ENCODE peak calls at places on chromosomes 5 and 9, in four cellular contexts. E is sigmoid colon, Q is heart right ventricle, H is SJSA1. C is an unnamed sample. For H3K4me1, the result is how much of the 10 kb centered on the place peaks cover.

GRCh38 chr5:142317673-142318261 is 7.1 kb downstream of the SPRY4 start:
- DNase-seq in E (no peak), Q (peak), H (no peak), C (no peak)

GRCh38 chr5:110018509-110018908 is 328.8 kb downstream of the MAN2A1 start:
- DNase-seq in E (no peak), Q (no peak), H (no peak), C (no peak)

GRCh38 chr5:125140855-125141254 is 394.4 kb upstream of the ZNF608 start:
- DNase-seq in E (no peak), Q (no peak), H (peak), C (no peak)

GRCh38 chr9:35162605-35163315 is 951 bp downstream of the UNC13B start:
- DNase-seq in E (no peak), Q (no peak), H (no peak), C (no peak)

GRCh38 chr5:57698785-57699184 is 216.2 kb upstream of the ACTBL2 start:
- DNase-seq in E (no peak), Q (no peak), H (peak), C (no peak)

GRCh38 chr5:125272364-125272763 is 525.9 kb upstream of the ZNF608 start:
- DNase-seq in E (no peak), Q (no peak), H (no peak), C (no peak)

GRCh38 chr5:123452401-123452800 is 29.2 kb upstream of the CEP120 start:
- DNase-seq in E (no peak), Q (no peak), H (no peak), C (no peak)

GRCh38 chr5:79932510-79933504 is 58.3 kb downstream of the MTX3 start:
- DNase-seq in E (no peak), Q (no peak), H (no peak), C (no peak)

GRCh38 chr5:73160239-73160671 is 12.7 kb upstream of the TMEM174 start:
- DNase-seq in E (no peak), Q (no peak), H (no peak), C (no peak)

GRCh38 chr5:135392256-135392655 is 6.8 kb downstream of the MACROH2A1 start:
- DNase-seq in E (no peak), Q (no peak), H (no peak), C (no peak)
- H3K4me1 ChIP-seq in E (half or more), Q (under half), H (under half), C (under half)

DNA sequence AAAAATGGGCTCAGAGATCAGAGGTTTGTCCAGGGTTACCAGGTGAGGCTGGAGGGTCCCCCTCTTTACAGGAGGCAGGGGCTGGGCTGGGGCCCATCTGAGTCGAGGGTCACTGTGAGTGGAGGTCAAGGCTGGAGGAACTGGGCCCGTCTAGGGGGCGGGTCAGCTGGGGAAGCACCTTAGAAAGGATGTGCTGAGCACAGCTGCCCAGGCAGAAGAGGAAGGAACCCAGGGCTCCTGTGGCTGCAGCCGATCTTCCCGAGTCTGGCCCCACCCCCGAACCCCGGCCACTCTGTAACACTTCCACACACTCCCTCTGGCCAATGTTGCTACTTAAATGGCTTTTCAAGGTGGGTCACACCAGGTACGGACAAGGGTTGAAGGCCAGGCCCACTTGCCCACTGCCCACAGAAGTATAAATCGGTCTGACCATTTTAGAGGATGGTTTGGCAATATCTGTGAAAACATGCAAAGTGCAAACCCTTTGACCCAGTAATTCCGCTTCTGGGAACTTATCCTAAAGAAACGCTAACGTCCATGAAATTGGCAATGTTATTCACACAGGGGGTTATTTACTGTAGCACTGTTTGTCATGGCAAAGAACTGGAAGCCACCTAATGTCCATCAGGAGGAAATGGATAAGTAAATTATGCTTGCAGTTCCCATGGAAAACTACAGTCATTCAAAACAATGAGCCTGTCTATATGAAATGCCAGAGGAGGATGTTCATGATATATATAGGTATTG is 30.5 kb upstream of the EEIG1 start:
- DNase-seq in E (no peak), Q (no peak), H (no peak), C (no peak)
- H3K4me1 ChIP-seq in E (under half), Q (under half), H (under half), C (under half)

DNA sequence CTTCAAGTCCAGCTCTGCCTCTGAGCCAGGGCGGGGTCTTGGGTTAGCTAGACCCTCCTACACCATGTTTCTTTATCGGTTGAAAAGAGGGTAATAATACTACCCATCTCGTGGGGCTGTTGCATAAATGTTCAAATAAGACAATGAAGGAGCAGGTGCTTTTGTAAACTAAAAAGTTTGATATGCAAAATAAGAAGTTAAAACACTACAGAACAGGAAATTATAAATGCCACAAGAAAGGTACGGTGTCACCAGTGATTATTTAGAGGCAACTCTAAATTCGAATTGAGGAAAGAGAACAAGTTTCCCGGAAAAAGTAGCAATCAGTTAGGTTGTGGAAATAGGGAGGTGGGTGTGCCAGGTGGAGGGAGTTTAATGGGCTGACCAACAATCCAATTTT is 2.4 kb upstream of the PHF19 start:
- DNase-seq in E (no peak), Q (no peak), H (no peak), C (no peak)
- H3K4me1 ChIP-seq in E (under half), Q (under half), H (under half), C (under half)

GRCh38 chr9:134328841-134329575 is 2.8 kb downstream of the RXRA start:
- DNase-seq in E (peak), Q (peak), H (no peak), C (peak)
- H3K4me1 ChIP-seq in E (half or more), Q (half or more), H (under half), C (under half)

GRCh38 chr5:107805166-107805565 is 134.4 kb upstream of the EFNA5 start:
- DNase-seq in E (no peak), Q (no peak), H (no peak), C (no peak)

GRCh38 chr5:107806271-107806670 is 135.5 kb upstream of the EFNA5 start:
- DNase-seq in E (no peak), Q (no peak), H (no peak), C (no peak)

GRCh38 chr5:107805819-107806218 is 135.1 kb upstream of the EFNA5 start:
- DNase-seq in E (no peak), Q (no peak), H (no peak), C (no peak)

GRCh38 chr5:107808671-107809137 is 138.0 kb upstream of the EFNA5 start:
- DNase-seq in E (no peak), Q (no peak), H (peak), C (no peak)

GRCh38 chr5:107806705-107807104 is 136.0 kb upstream of the EFNA5 start:
- DNase-seq in E (no peak), Q (no peak), H (no peak), C (no peak)
- H3K4me1 ChIP-seq in E (under half), Q (under half), H (under half), C (under half)

GRCh38 chr5:103847060-103847459 is 284.5 kb upstream of the NUDT12 start:
- DNase-seq in E (no peak), Q (no peak), H (no peak), C (no peak)
- H3K4me1 ChIP-seq in E (under half), Q (under half), H (under half), C (under half)

DNA sequence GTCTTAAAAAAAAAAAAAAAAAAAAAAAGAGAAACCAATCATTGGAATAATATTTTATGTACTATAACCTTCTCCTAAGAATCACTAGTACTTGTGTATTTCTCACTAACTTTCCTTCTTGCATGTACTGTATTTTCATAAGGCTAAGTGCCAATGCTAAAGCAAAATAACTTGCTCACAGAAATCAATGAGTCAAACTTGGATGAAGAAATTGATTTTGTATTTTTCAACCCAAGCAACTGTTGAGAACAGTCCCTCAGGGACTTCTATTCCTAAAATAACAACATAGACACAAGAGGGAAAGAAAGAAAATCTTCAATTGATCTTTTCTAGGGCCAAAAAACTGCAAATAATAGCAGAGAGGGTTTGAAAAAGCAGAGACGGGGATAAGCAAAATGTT is 69.8 kb downstream of the HABP4 start:
- DNase-seq in E (no peak), Q (no peak), H (no peak), C (no peak)
- H3K4me1 ChIP-seq in E (under half), Q (under half), H (under half), C (half or more)

DNA sequence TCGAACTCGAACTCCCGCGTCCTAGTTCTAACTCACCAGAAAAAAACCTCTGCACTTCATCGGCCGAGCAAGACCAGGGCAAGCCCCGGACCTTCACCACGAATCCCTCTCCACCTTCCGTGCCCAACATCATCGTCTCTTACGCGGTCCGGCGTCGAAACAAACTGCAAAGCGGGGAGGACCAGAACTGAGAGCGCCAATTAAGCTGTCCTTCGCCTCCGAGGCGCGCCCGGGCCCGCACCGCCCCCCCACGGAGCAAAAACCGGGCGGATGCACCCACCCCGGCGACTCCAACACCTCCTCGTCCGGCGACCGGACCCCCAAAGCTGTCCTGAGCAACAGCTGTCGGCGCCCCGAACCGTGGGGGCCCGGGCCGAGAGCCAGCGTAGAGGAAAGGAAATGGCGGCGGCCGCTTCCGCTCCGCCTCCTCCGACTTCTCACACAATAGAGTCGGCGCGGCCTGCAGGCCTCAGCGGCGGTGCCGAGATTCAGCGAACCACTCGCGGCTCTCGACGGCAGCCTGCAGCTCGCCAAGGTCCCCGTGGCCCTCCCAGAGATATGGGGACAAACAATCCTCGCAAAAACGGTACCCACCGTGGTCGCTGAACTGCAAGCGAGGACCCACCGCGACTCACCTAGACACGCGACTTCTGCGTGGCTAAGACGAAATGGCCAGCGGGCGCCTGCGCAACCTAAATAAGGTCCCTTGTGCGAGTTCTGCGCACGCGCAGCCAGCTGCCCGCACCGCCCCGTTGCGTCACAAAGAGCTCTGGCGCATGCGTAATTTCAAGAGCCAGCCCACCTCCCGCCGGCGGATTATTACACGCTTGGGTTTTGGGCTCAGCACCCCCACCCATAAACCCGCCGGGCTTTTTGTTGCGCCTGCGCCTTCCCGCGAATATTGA is at the start of gene HNRNPH1:
- DNase-seq in E (peak), Q (peak), H (peak), C (peak)
- H3K4me1 ChIP-seq in E (under half), Q (under half), H (half or more), C (under half)